ENCODE peak calls at places on chromosomes 4 and X, in four cellular contexts. B, E, L and Z are unnamed samples.
A peak's percentile ranks its signal among the peaks of the same experiment; 100 is the strongest.

GRCh38 chrX:40099046-40099968 is 1.5 kb upstream of the BCOR start:
- DNase-seq in L (peak; percentile 54), E (peak; percentile 39), B (no peak), Z (no peak)

GRCh38 chr4:128718793-128719192 is 90.7 kb upstream of the JADE1 start:
- DNase-seq in L (peak; percentile 72), B (no peak), E (no peak), Z (peak; percentile 75)

GRCh38 chr4:147396105-147396504 is 84.8 kb upstream of the EDNRA start:
- DNase-seq in E (no peak), B (no peak), L (no peak), Z (no peak)

GRCh38 chr4:105710678-105711077 is 2.1 kb downstream of the GSTCD start:
- DNase-seq in L (no peak), B (no peak), E (no peak), Z (no peak)

GRCh38 chr4:77031544-77031943 is 44.2 kb downstream of the CCNI start:
- DNase-seq in E (peak; percentile 21), L (no peak), B (no peak), Z (no peak)

GRCh38 chr4:25065901-25066610 is 35.3 kb upstream of the LGI2 start:
- DNase-seq in E (no peak), L (no peak), B (no peak), Z (no peak)

GRCh38 chrX:11724122-11725017 is 33.7 kb upstream of the MSL3 start:
- DNase-seq in B (peak; percentile 1), L (peak; percentile 46), E (no peak), Z (peak; percentile 44)

GRCh38 chrX:46447384-46447783 is 97.8 kb downstream of the ZNF674 start:
- DNase-seq in E (no peak), L (no peak), B (peak; percentile 29), Z (peak; percentile 10)

GRCh38 chrX:115408736-115409390 is 119.3 kb downstream of the LUZP4 start:
- DNase-seq in L (peak; percentile 4), B (no peak), E (no peak), Z (peak; percentile 3)

GRCh38 chr4:8761167-8761823 is 110.3 kb downstream of the HMX1 start:
- DNase-seq in L (no peak), B (no peak), E (no peak), Z (no peak)